ENCODE peak calls at places on chromosome 2, in ten cellular contexts. One of them, this sample, is unnamed.

GRCh38 chr2:79437416-79438281 is 75.2 kb upstream of the CTNNA2 start:
- DNase-seq in cardiac muscle cell: peak
- DNase-seq in small intestine: peak
- DNase-seq in sigmoid colon: no peak
- DNase-seq in astrocyte: peak
- DNase-seq in upper lobe of right lung: no peak
- DNase-seq in upper lobe of left lung: no peak
- DNase-seq in ascending aorta: no peak
- DNase-seq in AG04450: no peak
- DNase-seq in breast epithelium: no peak
- DNase-seq in this sample: no peak

GRCh38 chr2:37326866-37327634 is 2.4 kb upstream of the PRKD3 start:
- DNase-seq in cardiac muscle cell: no peak
- DNase-seq in small intestine: no peak
- DNase-seq in sigmoid colon: no peak
- DNase-seq in astrocyte: no peak
- DNase-seq in upper lobe of right lung: no peak
- DNase-seq in upper lobe of left lung: no peak
- DNase-seq in ascending aorta: no peak
- DNase-seq in AG04450: no peak
- DNase-seq in breast epithelium: no peak
- DNase-seq in this sample: no peak

GRCh38 chr2:33810046-33810835 is 211.1 kb upstream of the FAM98A start:
- DNase-seq in cardiac muscle cell: no peak
- DNase-seq in small intestine: no peak
- DNase-seq in sigmoid colon: no peak
- DNase-seq in astrocyte: peak
- DNase-seq in upper lobe of right lung: no peak
- DNase-seq in upper lobe of left lung: no peak
- DNase-seq in ascending aorta: no peak
- DNase-seq in AG04450: no peak
- DNase-seq in breast epithelium: no peak
- DNase-seq in this sample: no peak

GRCh38 chr2:199581504-199581903 is 123.8 kb upstream of the SATB2 start:
- DNase-seq in cardiac muscle cell: no peak
- DNase-seq in small intestine: peak
- DNase-seq in sigmoid colon: no peak
- DNase-seq in astrocyte: no peak
- DNase-seq in upper lobe of right lung: no peak
- DNase-seq in upper lobe of left lung: no peak
- DNase-seq in ascending aorta: no peak
- DNase-seq in AG04450: no peak
- DNase-seq in breast epithelium: no peak
- DNase-seq in this sample: no peak

GRCh38 chr2:121336528-121337294 is 51.7 kb upstream of the TFCP2L1 start:
- DNase-seq in cardiac muscle cell: no peak
- DNase-seq in small intestine: no peak
- DNase-seq in sigmoid colon: peak
- DNase-seq in astrocyte: no peak
- DNase-seq in upper lobe of right lung: no peak
- DNase-seq in upper lobe of left lung: peak
- DNase-seq in ascending aorta: peak
- DNase-seq in AG04450: no peak
- DNase-seq in breast epithelium: no peak
- DNase-seq in this sample: no peak

GRCh38 chr2:58497189-58497588 is 256.1 kb upstream of the FANCL start:
- DNase-seq in cardiac muscle cell: no peak
- DNase-seq in small intestine: no peak
- DNase-seq in sigmoid colon: no peak
- DNase-seq in astrocyte: peak
- DNase-seq in upper lobe of right lung: no peak
- DNase-seq in upper lobe of left lung: no peak
- DNase-seq in ascending aorta: no peak
- DNase-seq in AG04450: no peak
- DNase-seq in breast epithelium: no peak
- DNase-seq in this sample: no peak

GRCh38 chr2:234533631-234534030 is 36.8 kb upstream of the ARL4C start:
- DNase-seq in cardiac muscle cell: no peak
- DNase-seq in small intestine: no peak
- DNase-seq in sigmoid colon: no peak
- DNase-seq in astrocyte: no peak
- DNase-seq in upper lobe of right lung: no peak
- DNase-seq in upper lobe of left lung: no peak
- DNase-seq in ascending aorta: no peak
- DNase-seq in AG04450: no peak
- DNase-seq in breast epithelium: no peak
- DNase-seq in this sample: no peak

GRCh38 chr2:20452551-20452950 is 5.7 kb downstream of the RHOB start:
- DNase-seq in cardiac muscle cell: no peak
- DNase-seq in small intestine: no peak
- DNase-seq in sigmoid colon: peak
- DNase-seq in astrocyte: peak
- DNase-seq in upper lobe of right lung: no peak
- DNase-seq in upper lobe of left lung: peak
- DNase-seq in ascending aorta: peak
- DNase-seq in AG04450: no peak
- DNase-seq in breast epithelium: no peak
- DNase-seq in this sample: no peak

GRCh38 chr2:46679761-46680160 is 200.4 kb downstream of the TMEM247 start:
- DNase-seq in cardiac muscle cell: no peak
- DNase-seq in small intestine: no peak
- DNase-seq in sigmoid colon: no peak
- DNase-seq in astrocyte: peak
- DNase-seq in upper lobe of right lung: no peak
- DNase-seq in upper lobe of left lung: no peak
- DNase-seq in ascending aorta: no peak
- DNase-seq in AG04450: no peak
- DNase-seq in breast epithelium: no peak
- DNase-seq in this sample: no peak

GRCh38 chr2:212723226-212723625 is 184.6 kb upstream of the ERBB4 start:
- DNase-seq in cardiac muscle cell: no peak
- DNase-seq in small intestine: no peak
- DNase-seq in sigmoid colon: no peak
- DNase-seq in astrocyte: peak
- DNase-seq in upper lobe of right lung: no peak
- DNase-seq in upper lobe of left lung: no peak
- DNase-seq in ascending aorta: no peak
- DNase-seq in AG04450: no peak
- DNase-seq in breast epithelium: no peak
- DNase-seq in this sample: no peak

GRCh38 chr2:47272031-47272864 is 117.1 kb upstream of the STPG4 start:
- DNase-seq in cardiac muscle cell: peak
- DNase-seq in small intestine: peak
- DNase-seq in sigmoid colon: peak
- DNase-seq in astrocyte: peak
- DNase-seq in upper lobe of right lung: peak
- DNase-seq in upper lobe of left lung: peak
- DNase-seq in ascending aorta: peak
- DNase-seq in AG04450: no peak
- DNase-seq in breast epithelium: peak
- DNase-seq in this sample: no peak

GRCh38 chr2:118748245-118748885 is 99.1 kb downstream of the EN1 start:
- DNase-seq in cardiac muscle cell: no peak
- DNase-seq in small intestine: no peak
- DNase-seq in sigmoid colon: no peak
- DNase-seq in astrocyte: peak
- DNase-seq in upper lobe of right lung: no peak
- DNase-seq in upper lobe of left lung: no peak
- DNase-seq in ascending aorta: no peak
- DNase-seq in AG04450: no peak
- DNase-seq in breast epithelium: no peak
- DNase-seq in this sample: no peak

GRCh38 chr2:233343171-233343705 is 11.1 kb upstream of the DGKD start:
- DNase-seq in cardiac muscle cell: no peak
- DNase-seq in small intestine: no peak
- DNase-seq in sigmoid colon: no peak
- DNase-seq in astrocyte: no peak
- DNase-seq in upper lobe of right lung: peak
- DNase-seq in upper lobe of left lung: no peak
- DNase-seq in ascending aorta: no peak
- DNase-seq in AG04450: no peak
- DNase-seq in breast epithelium: peak
- DNase-seq in this sample: no peak

GRCh38 chr2:46444732-46445131 is 34.6 kb upstream of the TMEM247 start:
- DNase-seq in cardiac muscle cell: no peak
- DNase-seq in small intestine: no peak
- DNase-seq in sigmoid colon: no peak
- DNase-seq in astrocyte: no peak
- DNase-seq in upper lobe of right lung: no peak
- DNase-seq in upper lobe of left lung: no peak
- DNase-seq in ascending aorta: no peak
- DNase-seq in AG04450: no peak
- DNase-seq in breast epithelium: no peak
- DNase-seq in this sample: no peak

DNA sequence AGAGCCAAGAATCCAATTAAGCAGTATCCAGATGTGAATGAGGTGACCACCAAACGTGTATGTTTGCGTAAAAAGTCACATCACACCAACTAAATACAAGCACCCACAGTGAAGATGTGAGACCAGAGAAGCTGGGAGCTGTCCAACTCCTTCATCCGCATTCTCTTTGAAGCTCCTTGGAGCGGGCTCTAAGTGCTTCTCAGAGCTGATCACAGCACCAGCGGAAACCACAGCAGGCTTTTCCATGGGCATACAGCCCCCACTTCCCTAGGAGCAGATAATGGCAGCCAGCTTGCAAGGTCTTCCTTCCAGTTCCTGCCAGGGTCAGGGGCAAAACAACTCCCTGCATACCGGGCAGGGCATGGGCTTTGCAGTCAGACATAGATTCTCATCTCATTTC is 36.4 kb downstream of the REEP1 start:
- DNase-seq in cardiac muscle cell: peak
- DNase-seq in small intestine: no peak
- DNase-seq in sigmoid colon: peak
- DNase-seq in astrocyte: no peak
- DNase-seq in upper lobe of right lung: peak
- DNase-seq in upper lobe of left lung: no peak
- DNase-seq in ascending aorta: no peak
- DNase-seq in AG04450: no peak
- DNase-seq in breast epithelium: no peak
- DNase-seq in this sample: no peak
- H3K27ac ChIP-seq in cardiac muscle cell: no peak
- H3K27ac ChIP-seq in small intestine: no peak
- H3K27ac ChIP-seq in sigmoid colon: peak
- H3K27ac ChIP-seq in astrocyte: no peak
- H3K27ac ChIP-seq in upper lobe of right lung: no peak
- H3K27ac ChIP-seq in upper lobe of left lung: no peak
- H3K27ac ChIP-seq in ascending aorta: no peak
- H3K27ac ChIP-seq in AG04450: no peak
- H3K27ac ChIP-seq in breast epithelium: no peak
- H3K27ac ChIP-seq in this sample: peak

GRCh38 chr2:227324671-227325055 is 388 bp upstream of the MFF start:
- DNase-seq in cardiac muscle cell: no peak
- DNase-seq in small intestine: no peak
- DNase-seq in sigmoid colon: no peak
- DNase-seq in astrocyte: no peak
- DNase-seq in upper lobe of right lung: no peak
- DNase-seq in upper lobe of left lung: no peak
- DNase-seq in ascending aorta: no peak
- DNase-seq in AG04450: no peak
- DNase-seq in breast epithelium: no peak
- DNase-seq in this sample: no peak

GRCh38 chr2:227323818-227324217 is 1.2 kb upstream of the MFF start:
- DNase-seq in cardiac muscle cell: no peak
- DNase-seq in small intestine: no peak
- DNase-seq in sigmoid colon: no peak
- DNase-seq in astrocyte: no peak
- DNase-seq in upper lobe of right lung: no peak
- DNase-seq in upper lobe of left lung: no peak
- DNase-seq in ascending aorta: no peak
- DNase-seq in AG04450: no peak
- DNase-seq in breast epithelium: no peak
- DNase-seq in this sample: no peak

GRCh38 chr2:227325824-227326195 is 759 bp downstream of the MFF start:
- DNase-seq in cardiac muscle cell: peak
- DNase-seq in small intestine: peak
- DNase-seq in sigmoid colon: peak
- DNase-seq in astrocyte: peak
- DNase-seq in upper lobe of right lung: peak
- DNase-seq in upper lobe of left lung: peak
- DNase-seq in ascending aorta: peak
- DNase-seq in AG04450: no peak
- DNase-seq in breast epithelium: no peak
- DNase-seq in this sample: no peak

GRCh38 chr2:227325056-227325823 is at the start of gene MFF:
- DNase-seq in cardiac muscle cell: peak
- DNase-seq in small intestine: peak
- DNase-seq in sigmoid colon: peak
- DNase-seq in astrocyte: peak
- DNase-seq in upper lobe of right lung: peak
- DNase-seq in upper lobe of left lung: peak
- DNase-seq in ascending aorta: peak
- DNase-seq in AG04450: peak
- DNase-seq in breast epithelium: peak
- DNase-seq in this sample: peak

DNA sequence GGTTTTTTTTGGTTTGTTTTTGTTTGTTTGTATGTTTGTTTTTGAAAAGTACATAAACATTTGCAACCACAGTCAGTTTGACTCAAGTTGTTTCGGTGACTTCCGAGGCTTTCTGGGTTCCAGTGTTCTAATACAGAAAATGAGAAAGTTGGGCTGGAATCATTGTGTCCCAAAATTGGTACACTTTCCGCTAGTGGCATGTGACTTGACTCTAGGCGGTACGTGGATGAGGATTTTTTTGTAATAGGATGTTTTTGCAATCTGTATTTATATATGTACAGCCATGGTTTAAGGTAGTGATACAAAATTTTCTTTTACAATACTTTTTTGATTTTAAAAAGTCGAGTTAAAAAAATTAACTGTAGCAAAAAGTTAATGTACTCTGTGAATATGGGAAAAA is 1.7 kb downstream of the MFF start:
- DNase-seq in cardiac muscle cell: no peak
- DNase-seq in small intestine: no peak
- DNase-seq in sigmoid colon: no peak
- DNase-seq in astrocyte: no peak
- DNase-seq in upper lobe of right lung: no peak
- DNase-seq in upper lobe of left lung: no peak
- DNase-seq in ascending aorta: no peak
- DNase-seq in AG04450: no peak
- DNase-seq in breast epithelium: no peak
- DNase-seq in this sample: no peak
- H3K4me3 ChIP-seq in cardiac muscle cell: peak
- H3K4me3 ChIP-seq in small intestine: no peak
- H3K4me3 ChIP-seq in sigmoid colon: no peak
- H3K4me3 ChIP-seq in astrocyte: peak
- H3K4me3 ChIP-seq in upper lobe of right lung: peak
- H3K4me3 ChIP-seq in upper lobe of left lung: no peak
- H3K4me3 ChIP-seq in ascending aorta: peak
- H3K4me3 ChIP-seq in AG04450: peak
- H3K4me3 ChIP-seq in breast epithelium: no peak
- H3K4me3 ChIP-seq in this sample: no peak

GRCh38 chr2:74847075-74847858 is 13.3 kb downstream of the HK2 start:
- DNase-seq in cardiac muscle cell: no peak
- DNase-seq in small intestine: no peak
- DNase-seq in sigmoid colon: no peak
- DNase-seq in astrocyte: no peak
- DNase-seq in upper lobe of right lung: no peak
- DNase-seq in upper lobe of left lung: peak
- DNase-seq in ascending aorta: no peak
- DNase-seq in AG04450: no peak
- DNase-seq in breast epithelium: no peak
- DNase-seq in this sample: no peak
- H3K27ac ChIP-seq in cardiac muscle cell: peak
- H3K27ac ChIP-seq in small intestine: no peak
- H3K27ac ChIP-seq in sigmoid colon: no peak
- H3K27ac ChIP-seq in astrocyte: no peak
- H3K27ac ChIP-seq in upper lobe of right lung: peak
- H3K27ac ChIP-seq in upper lobe of left lung: peak
- H3K27ac ChIP-seq in ascending aorta: no peak
- H3K27ac ChIP-seq in AG04450: peak
- H3K27ac ChIP-seq in breast epithelium: peak
- H3K27ac ChIP-seq in this sample: peak

GRCh38 chr2:229270551-229271410 is at the start of gene PID1:
- DNase-seq in cardiac muscle cell: peak
- DNase-seq in small intestine: peak
- DNase-seq in sigmoid colon: peak
- DNase-seq in astrocyte: peak
- DNase-seq in upper lobe of right lung: peak
- DNase-seq in upper lobe of left lung: peak
- DNase-seq in ascending aorta: peak
- DNase-seq in AG04450: no peak
- DNase-seq in breast epithelium: no peak
- DNase-seq in this sample: no peak
- H3K4me3 ChIP-seq in cardiac muscle cell: peak
- H3K4me3 ChIP-seq in small intestine: peak
- H3K4me3 ChIP-seq in sigmoid colon: peak
- H3K4me3 ChIP-seq in astrocyte: peak
- H3K4me3 ChIP-seq in upper lobe of right lung: peak
- H3K4me3 ChIP-seq in upper lobe of left lung: peak
- H3K4me3 ChIP-seq in ascending aorta: peak
- H3K4me3 ChIP-seq in AG04450: peak
- H3K4me3 ChIP-seq in breast epithelium: peak
- H3K4me3 ChIP-seq in this sample: peak

This sample was measured in esophagus squamous epithelium.